ENCODE peak calls at places on chromosome 14, in eight cellular contexts. L is CD4-positive, alpha-beta memory T cell; H is iPS DF 6.9; Z is left ventricle myocardium inferior; D is left lung; U is ovary; Y is mesendoderm; C is fibroblast of lung. V is an unnamed sample.
A peak's percentile ranks its signal among the peaks of the same experiment; 100 is the strongest.

GRCh38 chr14:103329421-103330347 is 4.4 kb upstream of the EIF5 start:
- DNase-seq in L (no peak), H (no peak), Z (no peak), D (peak; percentile 17), U (no peak), Y (no peak), C (no peak), V (no peak)

GRCh38 chr14:68501621-68502052 is 291.2 kb downstream of the ZFP36L1 start:
- DNase-seq in L (no peak), H (no peak), Z (peak; percentile 62), D (no peak), U (no peak), Y (no peak), C (no peak), V (peak; percentile 76)

GRCh38 chr14:77498984-77499527 is 440 bp upstream of the ISM2 start:
- DNase-seq in L (no peak), H (no peak), Z (no peak), D (peak; percentile 77), U (no peak), Y (peak; percentile 38), C (no peak), V (no peak)

GRCh38 chr14:99728231-99728920 is 44.3 kb downstream of the CYP46A1 start:
- DNase-seq in L (no peak), H (no peak), Z (peak; percentile 7), D (peak; percentile 67), U (peak; percentile 26), Y (no peak), C (no peak), V (peak; percentile 50)

GRCh38 chr14:80047761-80048160 is 163.5 kb downstream of the DIO2 start:
- DNase-seq in L (no peak), H (no peak), Z (no peak), D (no peak), U (no peak), Y (no peak), C (peak; percentile 18), V (no peak)

GRCh38 chr14:49134940-49135339 is 451.2 kb downstream of the RPS29 start:
- DNase-seq in L (no peak), H (peak; percentile 4), Z (no peak), D (no peak), U (no peak), Y (peak; percentile 65), C (no peak), V (no peak)

GRCh38 chr14:54342806-54343205 is 54.0 kb upstream of the CDKN3 start:
- DNase-seq in L (no peak), H (no peak), Z (no peak), D (no peak), U (no peak), Y (no peak), C (peak; percentile 52), V (no peak)

GRCh38 chr14:82431031-82431430 is 897.4 kb upstream of the SEL1L start:
- DNase-seq in L (no peak), H (no peak), Z (no peak), D (no peak), U (no peak), Y (no peak), C (no peak), V (no peak)

GRCh38 chr14:45673420-45673819 is 420.4 kb upstream of the MIS18BP1 start:
- DNase-seq in L (no peak), H (no peak), Z (no peak), D (no peak), U (no peak), Y (no peak), C (no peak), V (no peak)

GRCh38 chr14:53663709-53664108 is 292.9 kb downstream of the BMP4 start:
- DNase-seq in L (no peak), H (peak; percentile 29), Z (peak; percentile 29), D (no peak), U (no peak), Y (peak; percentile 89), C (peak; percentile 12), V (peak; percentile 59)

GRCh38 chr14:72903707-72904106 is 9.8 kb upstream of the DPF3 start:
- DNase-seq in L (no peak), H (no peak), Z (no peak), D (no peak), U (no peak), Y (no peak), C (no peak), V (no peak)
- H3K27me3 ChIP-seq in L (no peaks in the 10 kb centered on the region), H (no peaks in the 10 kb centered on the region), Z (no peaks in the 10 kb centered on the region), D (peaks cover 14% of the 10 kb centered on the region), U (no peaks in the 10 kb centered on the region), Y (no peaks in the 10 kb centered on the region), C (no peaks in the 10 kb centered on the region), V (no peaks in the 10 kb centered on the region)

DNA sequence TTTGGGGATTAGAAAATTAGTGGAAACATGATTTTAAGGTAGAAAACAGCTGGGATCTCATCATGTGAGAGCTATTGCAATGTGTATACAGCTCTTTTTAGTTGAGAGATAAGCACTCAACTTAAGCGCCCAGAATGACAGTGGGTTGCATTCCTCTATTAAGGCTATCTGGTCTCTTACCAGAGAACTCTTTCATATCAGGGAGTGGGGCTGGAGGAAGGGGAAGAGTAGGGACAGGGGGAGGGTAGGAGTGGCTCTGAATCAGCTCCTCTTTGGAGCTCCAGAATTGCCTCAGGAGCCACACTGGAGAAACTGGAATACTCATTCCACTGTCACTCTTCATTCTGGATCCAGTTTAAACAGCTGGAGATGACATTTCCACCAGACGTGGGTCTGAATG is 9.2 kb upstream of the PLEKHG3 start:
- DNase-seq in L (no peak), H (no peak), Z (no peak), D (no peak), U (no peak), Y (no peak), C (no peak), V (no peak)
- H3K27me3 ChIP-seq in L (no peaks in the 10 kb centered on the region), H (no peaks in the 10 kb centered on the region), Z (no peaks in the 10 kb centered on the region), D (peaks cover 19% of the 10 kb centered on the region), U (no peaks in the 10 kb centered on the region), Y (no peaks in the 10 kb centered on the region), C (peaks cover 27% of the 10 kb centered on the region), V (no peaks in the 10 kb centered on the region)

DNA sequence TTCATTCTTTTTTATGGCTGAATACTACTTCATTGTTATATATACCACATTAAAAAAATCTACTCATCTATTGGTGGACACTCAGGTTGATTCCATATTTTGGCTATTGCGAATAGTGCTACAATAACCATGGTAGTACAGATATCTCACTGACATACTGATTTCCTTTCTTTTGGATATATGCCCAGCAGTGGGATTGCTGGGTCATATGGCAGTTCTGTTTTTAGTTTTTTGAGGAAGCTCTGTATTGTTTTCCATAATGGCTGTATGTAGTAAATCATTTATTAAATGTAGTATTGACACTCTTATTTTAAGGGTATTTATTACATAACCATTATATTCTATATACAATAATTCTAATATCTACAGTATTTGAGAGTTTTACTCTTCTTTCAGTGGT is 43.7 kb downstream of the PTCSC3 start:
- DNase-seq in L (no peak), H (no peak), Z (no peak), D (no peak), U (no peak), Y (no peak), C (no peak), V (no peak)
- H3K27me3 ChIP-seq in L (no peaks in the 10 kb centered on the region), H (no peaks in the 10 kb centered on the region), Z (no peaks in the 10 kb centered on the region), D (no peaks in the 10 kb centered on the region), U (no peaks in the 10 kb centered on the region), Y (no peaks in the 10 kb centered on the region), C (no peaks in the 10 kb centered on the region), V (no peaks in the 10 kb centered on the region)

GRCh38 chr14:74237441-74237840 is 1.8 kb upstream of the VSX2 start:
- DNase-seq in L (no peak), H (no peak), Z (no peak), D (no peak), U (no peak), Y (no peak), C (no peak), V (no peak)

GRCh38 chr14:74239848-74240793 is 872 bp downstream of the VSX2 start:
- DNase-seq in L (no peak), H (no peak), Z (no peak), D (no peak), U (no peak), Y (peak; percentile 41), C (no peak), V (no peak)

GRCh38 chr14:74240794-74241610 is 1.8 kb downstream of the VSX2 start:
- DNase-seq in L (peak; percentile 16), H (no peak), Z (no peak), D (no peak), U (no peak), Y (peak; percentile 42), C (no peak), V (no peak)

GRCh38 chr14:74241611-74242005 is 2.4 kb downstream of the VSX2 start:
- DNase-seq in L (no peak), H (no peak), Z (no peak), D (no peak), U (no peak), Y (no peak), C (no peak), V (no peak)

GRCh38 chr14:74238974-74239847 is at the start of gene VSX2:
- DNase-seq in L (no peak), H (no peak), Z (no peak), D (no peak), U (no peak), Y (peak; percentile 50), C (no peak), V (no peak)
- H3K27me3 ChIP-seq in L (peaks cover 52% of the 10 kb centered on the region), H (peaks cover 61% of the 10 kb centered on the region), Z (peaks cover 88% of the 10 kb centered on the region), D (peaks cover 90% of the 10 kb centered on the region), U (peaks cover 6% of the 10 kb centered on the region), Y (peaks cover 62% of the 10 kb centered on the region), C (peaks cover 81% of the 10 kb centered on the region), V (peaks cover 37% of the 10 kb centered on the region)

GRCh38 chr14:104845033-104845666 is 19.9 kb upstream of the CEP170B start:
- DNase-seq in L (no peak), H (no peak), Z (no peak), D (no peak), U (no peak), Y (no peak), C (no peak), V (no peak)

GRCh38 chr14:104844306-104845032 is 20.6 kb upstream of the CEP170B start:
- DNase-seq in L (no peak), H (no peak), Z (no peak), D (peak; percentile 70), U (no peak), Y (peak; percentile 72), C (no peak), V (no peak)

GRCh38 chr14:104843006-104843405 is 22.1 kb upstream of the CEP170B start:
- DNase-seq in L (no peak), H (no peak), Z (no peak), D (no peak), U (no peak), Y (no peak), C (no peak), V (no peak)

GRCh38 chr14:104843442-104844305 is 21.4 kb upstream of the CEP170B start:
- DNase-seq in L (no peak), H (no peak), Z (no peak), D (peak; percentile 75), U (no peak), Y (peak; percentile 84), C (no peak), V (no peak)

GRCh38 chr14:104841730-104842129 is 23.3 kb upstream of the CEP170B start:
- DNase-seq in L (no peak), H (no peak), Z (no peak), D (no peak), U (no peak), Y (no peak), C (no peak), V (no peak)
- H3K27me3 ChIP-seq in L (peaks cover 32% of the 10 kb centered on the region), H (peaks cover 2% of the 10 kb centered on the region), Z (peaks cover 60% of the 10 kb centered on the region), D (peaks cover 53% of the 10 kb centered on the region), U (no peaks in the 10 kb centered on the region), Y (no peaks in the 10 kb centered on the region), C (peaks cover 42% of the 10 kb centered on the region), V (peaks cover 6% of the 10 kb centered on the region)

DNA sequence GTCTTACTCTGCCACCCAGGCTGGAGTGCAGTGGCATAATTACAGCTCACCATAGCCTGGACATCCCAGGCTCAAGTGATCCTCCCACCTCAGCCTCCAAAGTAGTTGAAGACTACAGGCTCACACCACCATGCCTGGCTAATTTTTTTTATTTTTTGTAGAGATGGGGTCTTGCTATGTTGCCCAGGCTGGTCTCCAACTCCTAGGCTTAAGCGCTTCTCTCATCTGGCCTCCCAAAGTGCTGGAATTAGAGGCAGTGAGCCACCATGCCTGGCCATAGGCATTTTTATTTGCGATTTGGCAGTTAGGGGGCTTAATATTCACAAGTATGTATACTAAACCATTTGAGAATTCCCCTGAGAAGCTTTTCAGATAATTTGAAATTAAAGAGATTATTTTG is 19.1 kb downstream of the PNMA1 start:
- DNase-seq in L (no peak), H (no peak), Z (no peak), D (no peak), U (no peak), Y (no peak), C (no peak), V (no peak)
- H3K27me3 ChIP-seq in L (no peaks in the 10 kb centered on the region), H (no peaks in the 10 kb centered on the region), Z (no peaks in the 10 kb centered on the region), D (no peaks in the 10 kb centered on the region), U (no peaks in the 10 kb centered on the region), Y (no peaks in the 10 kb centered on the region), C (no peaks in the 10 kb centered on the region), V (no peaks in the 10 kb centered on the region)